ENCODE peak calls at places on chromosomes 1 and 21, in ten cellular contexts. One of them, this sample, is unnamed.

GRCh38 chr21:38875694-38876492 is 70.2 kb downstream of the ETS2 start:
- DNase-seq in CD8-positive, alpha-beta T cell: no peak
- DNase-seq in body of pancreas: no peak
- DNase-seq in activated CD8-positive, alpha-beta T cell treated with anti-CD3 and anti-CD28 coated beads for 36 hours: no peak
- DNase-seq in progenitor cell of endocrine pancreas: no peak
- DNase-seq in PC-3: no peak
- DNase-seq in Calu3: no peak
- DNase-seq in kidney: no peak
- DNase-seq in colonic mucosa: no peak
- DNase-seq in GM23338: no peak
- DNase-seq in this sample: no peak

GRCh38 chr1:89761901-89762300 is 58.9 kb upstream of the LRRC8D start:
- DNase-seq in CD8-positive, alpha-beta T cell: no peak
- DNase-seq in body of pancreas: no peak
- DNase-seq in activated CD8-positive, alpha-beta T cell treated with anti-CD3 and anti-CD28 coated beads for 36 hours: no peak
- DNase-seq in progenitor cell of endocrine pancreas: no peak
- DNase-seq in PC-3: no peak
- DNase-seq in Calu3: peak
- DNase-seq in kidney: no peak
- DNase-seq in colonic mucosa: no peak
- DNase-seq in GM23338: no peak
- DNase-seq in this sample: no peak

GRCh38 chr1:184866582-184866981 is 107.7 kb downstream of the NIBAN1 start:
- DNase-seq in CD8-positive, alpha-beta T cell: no peak
- DNase-seq in body of pancreas: no peak
- DNase-seq in activated CD8-positive, alpha-beta T cell treated with anti-CD3 and anti-CD28 coated beads for 36 hours: no peak
- DNase-seq in progenitor cell of endocrine pancreas: no peak
- DNase-seq in PC-3: no peak
- DNase-seq in Calu3: no peak
- DNase-seq in kidney: no peak
- DNase-seq in colonic mucosa: no peak
- DNase-seq in GM23338: no peak
- DNase-seq in this sample: no peak

GRCh38 chr1:39861003-39861402 is 22.3 kb downstream of the TRIT1 start:
- DNase-seq in CD8-positive, alpha-beta T cell: no peak
- DNase-seq in body of pancreas: no peak
- DNase-seq in activated CD8-positive, alpha-beta T cell treated with anti-CD3 and anti-CD28 coated beads for 36 hours: no peak
- DNase-seq in progenitor cell of endocrine pancreas: no peak
- DNase-seq in PC-3: no peak
- DNase-seq in Calu3: no peak
- DNase-seq in kidney: no peak
- DNase-seq in colonic mucosa: no peak
- DNase-seq in GM23338: no peak
- DNase-seq in this sample: no peak

GRCh38 chr1:182374101-182374834 is 17.3 kb downstream of the GLUL start:
- DNase-seq in CD8-positive, alpha-beta T cell: no peak
- DNase-seq in body of pancreas: no peak
- DNase-seq in activated CD8-positive, alpha-beta T cell treated with anti-CD3 and anti-CD28 coated beads for 36 hours: no peak
- DNase-seq in progenitor cell of endocrine pancreas: no peak
- DNase-seq in PC-3: no peak
- DNase-seq in Calu3: no peak
- DNase-seq in kidney: no peak
- DNase-seq in colonic mucosa: no peak
- DNase-seq in GM23338: no peak
- DNase-seq in this sample: no peak

GRCh38 chr1:205601209-205601608 is 30.6 kb downstream of the ELK4 start:
- DNase-seq in CD8-positive, alpha-beta T cell: no peak
- DNase-seq in body of pancreas: no peak
- DNase-seq in activated CD8-positive, alpha-beta T cell treated with anti-CD3 and anti-CD28 coated beads for 36 hours: no peak
- DNase-seq in progenitor cell of endocrine pancreas: no peak
- DNase-seq in PC-3: no peak
- DNase-seq in Calu3: peak
- DNase-seq in kidney: no peak
- DNase-seq in colonic mucosa: no peak
- DNase-seq in GM23338: no peak
- DNase-seq in this sample: no peak

GRCh38 chr1:62356257-62356835 is 37.1 kb upstream of the KANK4 start:
- DNase-seq in CD8-positive, alpha-beta T cell: no peak
- DNase-seq in body of pancreas: no peak
- DNase-seq in activated CD8-positive, alpha-beta T cell treated with anti-CD3 and anti-CD28 coated beads for 36 hours: peak
- DNase-seq in progenitor cell of endocrine pancreas: no peak
- DNase-seq in PC-3: peak
- DNase-seq in Calu3: peak
- DNase-seq in kidney: no peak
- DNase-seq in colonic mucosa: no peak
- DNase-seq in GM23338: no peak
- DNase-seq in this sample: peak

GRCh38 chr1:53104289-53104913 is 38.0 kb downstream of the SLC1A7 start:
- DNase-seq in CD8-positive, alpha-beta T cell: no peak
- DNase-seq in body of pancreas: no peak
- DNase-seq in activated CD8-positive, alpha-beta T cell treated with anti-CD3 and anti-CD28 coated beads for 36 hours: no peak
- DNase-seq in progenitor cell of endocrine pancreas: no peak
- DNase-seq in PC-3: no peak
- DNase-seq in Calu3: no peak
- DNase-seq in kidney: no peak
- DNase-seq in colonic mucosa: no peak
- DNase-seq in GM23338: no peak
- DNase-seq in this sample: no peak

GRCh38 chr1:199747984-199748383 is 279.5 kb upstream of the NR5A2 start:
- DNase-seq in CD8-positive, alpha-beta T cell: no peak
- DNase-seq in body of pancreas: no peak
- DNase-seq in activated CD8-positive, alpha-beta T cell treated with anti-CD3 and anti-CD28 coated beads for 36 hours: no peak
- DNase-seq in progenitor cell of endocrine pancreas: no peak
- DNase-seq in PC-3: no peak
- DNase-seq in Calu3: no peak
- DNase-seq in kidney: peak
- DNase-seq in colonic mucosa: no peak
- DNase-seq in GM23338: peak
- DNase-seq in this sample: no peak

GRCh38 chr1:31306278-31306677 is 9.4 kb downstream of the ZCCHC17 start:
- DNase-seq in CD8-positive, alpha-beta T cell: no peak
- DNase-seq in body of pancreas: no peak
- DNase-seq in activated CD8-positive, alpha-beta T cell treated with anti-CD3 and anti-CD28 coated beads for 36 hours: no peak
- DNase-seq in progenitor cell of endocrine pancreas: no peak
- DNase-seq in PC-3: peak
- DNase-seq in Calu3: no peak
- DNase-seq in kidney: no peak
- DNase-seq in colonic mucosa: no peak
- DNase-seq in GM23338: no peak
- DNase-seq in this sample: no peak

GRCh38 chr1:171403396-171403795 is 81.9 kb upstream of the PRRC2C start:
- DNase-seq in CD8-positive, alpha-beta T cell: no peak
- DNase-seq in body of pancreas: no peak
- DNase-seq in activated CD8-positive, alpha-beta T cell treated with anti-CD3 and anti-CD28 coated beads for 36 hours: no peak
- DNase-seq in progenitor cell of endocrine pancreas: no peak
- DNase-seq in PC-3: peak
- DNase-seq in Calu3: no peak
- DNase-seq in kidney: no peak
- DNase-seq in colonic mucosa: no peak
- DNase-seq in GM23338: peak
- DNase-seq in this sample: no peak

DNA sequence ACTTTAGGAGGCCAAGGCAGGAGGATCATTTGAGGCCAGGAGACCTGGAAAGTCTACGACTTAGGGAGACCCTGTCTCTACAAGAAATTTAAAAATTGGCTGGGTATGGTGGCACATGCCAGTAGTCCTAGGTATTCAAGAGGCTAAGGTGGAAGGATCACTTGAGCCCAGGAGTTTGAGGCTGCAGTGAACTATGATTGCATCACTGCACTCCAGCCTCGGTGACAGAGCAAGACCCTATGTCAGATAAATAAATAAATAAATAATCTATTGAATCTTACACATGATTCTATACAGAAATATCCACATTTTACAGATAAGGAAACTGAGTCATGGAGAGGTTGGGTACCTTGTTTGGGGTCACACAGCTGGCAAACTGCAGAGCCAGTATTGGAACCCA is 89.1 kb downstream of the MAN1C1 start:
- DNase-seq in CD8-positive, alpha-beta T cell: no peak
- DNase-seq in body of pancreas: no peak
- DNase-seq in activated CD8-positive, alpha-beta T cell treated with anti-CD3 and anti-CD28 coated beads for 36 hours: no peak
- DNase-seq in progenitor cell of endocrine pancreas: no peak
- DNase-seq in PC-3: no peak
- DNase-seq in Calu3: no peak
- DNase-seq in kidney: no peak
- DNase-seq in colonic mucosa: no peak
- DNase-seq in GM23338: no peak
- DNase-seq in this sample: no peak
- TF ChIP-seq CTCF in CD8-positive, alpha-beta T cell: no peak
- TF ChIP-seq CTCF in body of pancreas: no peak
- TF ChIP-seq CTCF in activated CD8-positive, alpha-beta T cell treated with anti-CD3 and anti-CD28 coated beads for 36 hours: no peak
- TF ChIP-seq CTCF in progenitor cell of endocrine pancreas: no peak
- TF ChIP-seq CTCF in PC-3: no peak
- TF ChIP-seq CTCF in Calu3: no peak
- TF ChIP-seq CTCF in kidney: no peak
- TF ChIP-seq CTCF in colonic mucosa: no peak
- TF ChIP-seq CTCF in GM23338: no peak
- TF ChIP-seq CTCF in this sample: no peak

GRCh38 chr1:8398677-8399076 is 80.8 kb downstream of the SLC45A1 start:
- DNase-seq in CD8-positive, alpha-beta T cell: no peak
- DNase-seq in body of pancreas: no peak
- DNase-seq in activated CD8-positive, alpha-beta T cell treated with anti-CD3 and anti-CD28 coated beads for 36 hours: peak
- DNase-seq in progenitor cell of endocrine pancreas: no peak
- DNase-seq in PC-3: no peak
- DNase-seq in Calu3: no peak
- DNase-seq in kidney: no peak
- DNase-seq in colonic mucosa: no peak
- DNase-seq in GM23338: no peak
- DNase-seq in this sample: no peak
- TF ChIP-seq CTCF in CD8-positive, alpha-beta T cell: no peak
- TF ChIP-seq CTCF in body of pancreas: no peak
- TF ChIP-seq CTCF in activated CD8-positive, alpha-beta T cell treated with anti-CD3 and anti-CD28 coated beads for 36 hours: no peak
- TF ChIP-seq CTCF in progenitor cell of endocrine pancreas: peak
- TF ChIP-seq CTCF in PC-3: peak
- TF ChIP-seq CTCF in Calu3: no peak
- TF ChIP-seq CTCF in kidney: no peak
- TF ChIP-seq CTCF in colonic mucosa: no peak
- TF ChIP-seq CTCF in GM23338: peak
- TF ChIP-seq CTCF in this sample: no peak

GRCh38 chr1:151888972-151889570 is 20.2 kb downstream of the THEM4 start:
- DNase-seq in CD8-positive, alpha-beta T cell: no peak
- DNase-seq in body of pancreas: no peak
- DNase-seq in activated CD8-positive, alpha-beta T cell treated with anti-CD3 and anti-CD28 coated beads for 36 hours: no peak
- DNase-seq in progenitor cell of endocrine pancreas: no peak
- DNase-seq in PC-3: peak
- DNase-seq in Calu3: no peak
- DNase-seq in kidney: no peak
- DNase-seq in colonic mucosa: no peak
- DNase-seq in GM23338: peak
- DNase-seq in this sample: peak
- TF ChIP-seq CTCF in CD8-positive, alpha-beta T cell: peak
- TF ChIP-seq CTCF in body of pancreas: peak
- TF ChIP-seq CTCF in activated CD8-positive, alpha-beta T cell treated with anti-CD3 and anti-CD28 coated beads for 36 hours: peak
- TF ChIP-seq CTCF in progenitor cell of endocrine pancreas: peak
- TF ChIP-seq CTCF in PC-3: peak
- TF ChIP-seq CTCF in Calu3: peak
- TF ChIP-seq CTCF in kidney: peak
- TF ChIP-seq CTCF in colonic mucosa: peak
- TF ChIP-seq CTCF in GM23338: peak
- TF ChIP-seq CTCF in this sample: peak

GRCh38 chr1:179825201-179825600 is 52.4 kb downstream of the TOR1AIP2 start:
- DNase-seq in CD8-positive, alpha-beta T cell: no peak
- DNase-seq in body of pancreas: no peak
- DNase-seq in activated CD8-positive, alpha-beta T cell treated with anti-CD3 and anti-CD28 coated beads for 36 hours: no peak
- DNase-seq in progenitor cell of endocrine pancreas: no peak
- DNase-seq in PC-3: no peak
- DNase-seq in Calu3: no peak
- DNase-seq in kidney: no peak
- DNase-seq in colonic mucosa: no peak
- DNase-seq in GM23338: no peak
- DNase-seq in this sample: no peak
- TF ChIP-seq CTCF in CD8-positive, alpha-beta T cell: no peak
- TF ChIP-seq CTCF in body of pancreas: no peak
- TF ChIP-seq CTCF in activated CD8-positive, alpha-beta T cell treated with anti-CD3 and anti-CD28 coated beads for 36 hours: no peak
- TF ChIP-seq CTCF in progenitor cell of endocrine pancreas: no peak
- TF ChIP-seq CTCF in PC-3: no peak
- TF ChIP-seq CTCF in Calu3: no peak
- TF ChIP-seq CTCF in kidney: no peak
- TF ChIP-seq CTCF in colonic mucosa: no peak
- TF ChIP-seq CTCF in GM23338: no peak
- TF ChIP-seq CTCF in this sample: no peak

GRCh38 chr1:96361961-96362360 is 359.6 kb upstream of the PTBP2 start:
- DNase-seq in CD8-positive, alpha-beta T cell: no peak
- DNase-seq in body of pancreas: no peak
- DNase-seq in activated CD8-positive, alpha-beta T cell treated with anti-CD3 and anti-CD28 coated beads for 36 hours: no peak
- DNase-seq in progenitor cell of endocrine pancreas: no peak
- DNase-seq in PC-3: no peak
- DNase-seq in Calu3: no peak
- DNase-seq in kidney: no peak
- DNase-seq in colonic mucosa: no peak
- DNase-seq in GM23338: no peak
- DNase-seq in this sample: no peak
- TF ChIP-seq CTCF in CD8-positive, alpha-beta T cell: no peak
- TF ChIP-seq CTCF in body of pancreas: no peak
- TF ChIP-seq CTCF in activated CD8-positive, alpha-beta T cell treated with anti-CD3 and anti-CD28 coated beads for 36 hours: no peak
- TF ChIP-seq CTCF in progenitor cell of endocrine pancreas: no peak
- TF ChIP-seq CTCF in PC-3: no peak
- TF ChIP-seq CTCF in Calu3: no peak
- TF ChIP-seq CTCF in kidney: no peak
- TF ChIP-seq CTCF in colonic mucosa: no peak
- TF ChIP-seq CTCF in GM23338: no peak
- TF ChIP-seq CTCF in this sample: no peak

GRCh38 chr1:85746777-85747176 is 38.5 kb upstream of the ZNHIT6 start:
- DNase-seq in CD8-positive, alpha-beta T cell: no peak
- DNase-seq in body of pancreas: no peak
- DNase-seq in activated CD8-positive, alpha-beta T cell treated with anti-CD3 and anti-CD28 coated beads for 36 hours: no peak
- DNase-seq in progenitor cell of endocrine pancreas: no peak
- DNase-seq in PC-3: no peak
- DNase-seq in Calu3: no peak
- DNase-seq in kidney: no peak
- DNase-seq in colonic mucosa: no peak
- DNase-seq in GM23338: no peak
- DNase-seq in this sample: no peak

GRCh38 chr1:85748120-85748519 is 39.9 kb upstream of the ZNHIT6 start:
- DNase-seq in CD8-positive, alpha-beta T cell: no peak
- DNase-seq in body of pancreas: no peak
- DNase-seq in activated CD8-positive, alpha-beta T cell treated with anti-CD3 and anti-CD28 coated beads for 36 hours: no peak
- DNase-seq in progenitor cell of endocrine pancreas: no peak
- DNase-seq in PC-3: no peak
- DNase-seq in Calu3: no peak
- DNase-seq in kidney: no peak
- DNase-seq in colonic mucosa: no peak
- DNase-seq in GM23338: no peak
- DNase-seq in this sample: no peak

DNA sequence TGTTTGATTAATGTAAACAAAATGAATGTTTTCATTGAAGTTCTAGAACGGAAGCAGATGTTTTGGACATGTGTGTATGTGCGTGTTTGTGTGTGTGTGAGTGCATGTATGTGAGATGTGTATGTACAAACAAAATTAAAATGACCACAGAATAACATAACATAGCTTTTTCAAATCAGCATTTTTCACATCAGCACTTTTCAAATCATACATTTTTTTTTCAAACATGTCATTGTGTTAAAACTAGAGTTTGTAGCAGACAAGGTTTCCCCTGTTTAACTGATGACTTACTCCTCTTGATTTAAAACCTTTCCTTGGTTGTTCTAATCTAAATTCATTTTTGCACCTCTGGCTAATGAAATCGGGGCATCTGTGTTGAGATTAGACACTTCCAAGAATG is 35.6 kb upstream of the ZNHIT6 start:
- DNase-seq in CD8-positive, alpha-beta T cell: no peak
- DNase-seq in body of pancreas: no peak
- DNase-seq in activated CD8-positive, alpha-beta T cell treated with anti-CD3 and anti-CD28 coated beads for 36 hours: no peak
- DNase-seq in progenitor cell of endocrine pancreas: no peak
- DNase-seq in PC-3: no peak
- DNase-seq in Calu3: no peak
- DNase-seq in kidney: no peak
- DNase-seq in colonic mucosa: no peak
- DNase-seq in GM23338: no peak
- DNase-seq in this sample: no peak
- TF ChIP-seq CTCF in CD8-positive, alpha-beta T cell: no peak
- TF ChIP-seq CTCF in body of pancreas: no peak
- TF ChIP-seq CTCF in activated CD8-positive, alpha-beta T cell treated with anti-CD3 and anti-CD28 coated beads for 36 hours: no peak
- TF ChIP-seq CTCF in progenitor cell of endocrine pancreas: no peak
- TF ChIP-seq CTCF in PC-3: no peak
- TF ChIP-seq CTCF in Calu3: no peak
- TF ChIP-seq CTCF in kidney: no peak
- TF ChIP-seq CTCF in colonic mucosa: no peak
- TF ChIP-seq CTCF in GM23338: no peak
- TF ChIP-seq CTCF in this sample: no peak